ENCODE peak calls at places on chromosomes 3 and 15, in seven cellular contexts. F is upper lobe of right lung, W is endodermal cell, D is astrocyte, Q is body of pancreas, G is right cardiac atrium, I is lung. V is an unnamed sample. For H3K4me1, the result is how much of the 10 kb centered on the place peaks cover.

GRCh38 chr3:172666181-172666872 is 44.5 kb downstream of the NCEH1 start:
- DNase-seq in F (no peak), Q (no peak), W (peak), G (no peak), D (no peak), I (no peak), V (no peak)

GRCh38 chr3:6326760-6327159 is 534.2 kb upstream of the GRM7 start:
- DNase-seq in W (no peak), F (no peak), G (no peak), I (no peak), D (no peak), Q (no peak), V (no peak)

GRCh38 chr15:90644526-90644925 is 72.6 kb upstream of the BLM start:
- DNase-seq in G (no peak), F (no peak), Q (no peak), W (no peak), D (no peak), I (no peak), V (no peak)

GRCh38 chr3:112378989-112379692 is 46.2 kb downstream of the CD200 start:
- DNase-seq in Q (no peak), D (peak), W (no peak), I (peak), G (no peak), F (no peak), V (no peak)

GRCh38 chr3:186105543-186105942 is 3.3 kb downstream of the ETV5 start:
- DNase-seq in G (no peak), Q (no peak), W (no peak), F (no peak), I (no peak), D (no peak), V (no peak)

GRCh38 chr3:164452707-164453106 is 625.6 kb downstream of the SI start:
- DNase-seq in G (no peak), F (no peak), Q (no peak), D (no peak), W (no peak), I (no peak), V (no peak)

GRCh38 chr15:42215854-42216829 is 8.0 kb upstream of the VPS39 start:
- DNase-seq in Q (no peak), G (no peak), F (no peak), W (no peak), I (no peak), D (no peak), V (no peak)

GRCh38 chr3:188956839-188957489 is 214.8 kb upstream of the TPRG1 start:
- DNase-seq in W (no peak), D (peak), G (no peak), F (no peak), I (no peak), Q (no peak), V (no peak)

GRCh38 chr3:146217324-146217723 is 33.6 kb downstream of the PLSCR4 start:
- DNase-seq in F (no peak), D (no peak), W (no peak), Q (no peak), I (no peak), G (no peak), V (no peak)

GRCh38 chr3:11919390-11919789 is 72.7 kb upstream of the TAMM41 start:
- DNase-seq in G (no peak), D (no peak), Q (no peak), W (peak), F (peak), I (no peak), V (no peak)

GRCh38 chr15:38197553-38197952 is 55.1 kb upstream of the SPRED1 start:
- DNase-seq in G (no peak), Q (no peak), D (no peak), F (no peak), W (no peak), I (no peak), V (no peak)

GRCh38 chr3:174775603-174776002 is 83.5 kb upstream of the NAALADL2 start:
- DNase-seq in F (no peak), Q (peak), D (peak), G (peak), W (no peak), I (no peak), V (no peak)

GRCh38 chr15:25882466-25882865 is 19.3 kb upstream of the ATP10A start:
- DNase-seq in Q (no peak), I (no peak), W (no peak), D (no peak), F (no peak), G (no peak), V (no peak)

GRCh38 chr3:113214917-113215595 is 3.7 kb downstream of the BOC start:
- DNase-seq in G (no peak), W (no peak), D (peak), Q (no peak), I (no peak), F (no peak), V (no peak)

GRCh38 chr3:13539285-13539625 is 9.7 kb upstream of the FBLN2 start:
- DNase-seq in W (no peak), F (no peak), I (no peak), D (peak), Q (no peak), G (peak), V (no peak)

GRCh38 chr15:58444056-58444455 is 12.3 kb downstream of the LIPC start:
- DNase-seq in G (no peak), Q (no peak), F (no peak), D (no peak), I (no peak), W (peak), V (no peak)

GRCh38 chr15:84752700-84753099 is 4.3 kb downstream of the ZNF592 start:
- DNase-seq in Q (no peak), W (no peak), G (no peak), I (no peak), D (peak), F (no peak), V (no peak)

GRCh38 chr15:50134524-50135024 is 15.5 kb upstream of the ATP8B4 start:
- DNase-seq in F (no peak), G (no peak), D (peak), W (no peak), I (no peak), Q (no peak), V (no peak)

GRCh38 chr3:150303776-150304175 is 104.3 kb upstream of the TSC22D2 start:
- DNase-seq in I (no peak), F (no peak), G (no peak), Q (peak), D (no peak), W (peak), V (no peak)

GRCh38 chr15:64634020-64634419 is 141.4 kb downstream of the RBPMS2 start:
- DNase-seq in Q (no peak), F (no peak), D (peak), I (no peak), G (no peak), W (peak), V (no peak)

GRCh38 chr15:52796228-52796521 is 6.0 kb upstream of the ONECUT1 start:
- DNase-seq in F (no peak), W (peak), G (no peak), I (no peak), D (no peak), Q (no peak), V (no peak)

GRCh38 chr3:46946856-46947544 is 29.5 kb downstream of the CCDC12 start:
- DNase-seq in D (peak), W (no peak), F (no peak), Q (peak), G (no peak), I (no peak), V (no peak)

GRCh38 chr3:16838561-16838960 is 46.2 kb upstream of the PLCL2 start:
- DNase-seq in Q (peak), W (no peak), F (no peak), I (no peak), G (peak), D (no peak), V (no peak)

GRCh38 chr3:120749843-120750242 is 7.3 kb downstream of the GTF2E1 start:
- DNase-seq in I (no peak), G (no peak), W (no peak), Q (no peak), D (no peak), F (no peak), V (no peak)
- H3K27ac ChIP-seq in I (no peak), G (no peak), W (no peak), Q (no peak), D (no peak), F (no peak), V (no peak)

GRCh38 chr3:45892161-45892560 is 5.8 kb downstream of the CCR9 start:
- DNase-seq in I (no peak), G (no peak), D (no peak), Q (no peak), W (no peak), F (no peak), V (no peak)
- H3K4me1 ChIP-seq in I (under half), G (under half), D (under half), Q (under half), W (under half), F (under half), V (under half)

GRCh38 chr3:128296469-128297251 is 143.4 kb downstream of the EEFSEC start:
- DNase-seq in D (no peak), I (no peak), Q (no peak), G (peak), F (no peak), W (peak), V (no peak)

GRCh38 chr3:128294999-128295468 is 141.8 kb downstream of the EEFSEC start:
- DNase-seq in F (no peak), W (peak), D (no peak), Q (no peak), G (no peak), I (no peak), V (no peak)

GRCh38 chr3:128290484-128290883 is 137.2 kb downstream of the EEFSEC start:
- DNase-seq in D (no peak), G (no peak), Q (no peak), I (no peak), W (no peak), F (no peak), V (no peak)

GRCh38 chr3:128297401-128298138 is 144.3 kb downstream of the EEFSEC start:
- DNase-seq in W (peak), Q (no peak), D (no peak), I (no peak), F (no peak), G (peak), V (no peak)

GRCh38 chr3:128293930-128294329 is 140.6 kb downstream of the EEFSEC start:
- DNase-seq in F (no peak), W (peak), G (no peak), Q (no peak), D (no peak), I (no peak), V (no peak)
- H3K27ac ChIP-seq in F (no peak), W (no peak), G (peak), Q (no peak), D (no peak), I (no peak), V (no peak)

GRCh38 chr3:155778441-155778840 is 27.6 kb downstream of the C3orf33 start:
- DNase-seq in W (no peak), I (no peak), D (peak), G (no peak), F (no peak), Q (no peak), V (no peak)
- H3K4me1 ChIP-seq in W (under half), I (under half), D (under half), G (under half), F (under half), Q (under half), V (under half)

GRCh38 chr15:63079938-63080626 is 37.5 kb downstream of the TPM1 start:
- DNase-seq in G (no peak), W (no peak), D (peak), I (no peak), Q (no peak), F (no peak), V (no peak)
- H3K27ac ChIP-seq in G (peak), W (no peak), D (no peak), I (no peak), Q (no peak), F (no peak), V (no peak)

DNA sequence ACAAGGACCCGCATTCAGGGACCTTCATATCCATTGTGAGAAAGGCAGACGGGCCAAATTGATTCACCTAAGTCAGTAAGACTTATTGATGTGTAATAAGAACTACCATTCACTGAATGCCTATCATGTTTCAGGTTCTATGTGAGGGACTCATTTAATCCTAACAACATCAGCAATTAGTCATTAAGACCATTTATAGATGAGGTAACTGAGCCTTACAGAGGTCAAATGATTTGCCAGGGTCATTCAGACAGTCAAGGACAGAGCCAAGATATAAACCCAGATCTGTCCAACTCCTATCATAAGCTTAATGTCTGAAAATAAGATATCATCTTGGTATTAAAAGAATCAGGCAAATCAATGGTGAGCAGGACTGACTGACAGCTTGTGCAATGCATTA is 453.8 kb downstream of the MAGI1 start:
- DNase-seq in D (no peak), G (no peak), Q (no peak), W (no peak), F (no peak), I (no peak), V (no peak)
- H3K4me1 ChIP-seq in D (under half), G (under half), Q (under half), W (under half), F (under half), I (under half), V (under half)

V was measured in iPS DF 6.9.